ENCODE peak calls at places on chromosome 18, in five cellular contexts. One of them, this sample, is unnamed.
A peak's percentile ranks its signal among the peaks of the same experiment; 100 is the strongest.

GRCh38 chr18:3041857-3042256 is 28.9 kb upstream of the LPIN2 start:
- DNase-seq in astrocyte: no peak
- DNase-seq in AG10803: no peak
- DNase-seq in MM.1S: no peak
- DNase-seq in tibial nerve: no peak
- DNase-seq in this sample: no peak

GRCh38 chr18:14122099-14122498 is 10.1 kb downstream of the ZNF519 start:
- DNase-seq in tibial nerve: no peak
- DNase-seq in AG10803: no peak
- DNase-seq in MM.1S: no peak
- DNase-seq in astrocyte: no peak
- DNase-seq in this sample: no peak

GRCh38 chr18:44054514-44054913 is 626.2 kb upstream of the SETBP1 start:
- DNase-seq in MM.1S: no peak
- DNase-seq in astrocyte: no peak
- DNase-seq in tibial nerve: no peak
- DNase-seq in AG10803: no peak
- DNase-seq in this sample: no peak

GRCh38 chr18:2414235-2414634 is 157.1 kb downstream of the METTL4 start:
- DNase-seq in tibial nerve: no peak
- DNase-seq in MM.1S: no peak
- DNase-seq in AG10803: no peak
- DNase-seq in astrocyte: no peak
- DNase-seq in this sample: no peak

GRCh38 chr18:43869451-43870008 is 592.2 kb upstream of the SYT4 start:
- DNase-seq in MM.1S: no peak
- DNase-seq in tibial nerve: no peak
- DNase-seq in AG10803: peak; percentile 37
- DNase-seq in astrocyte: peak; percentile 94
- DNase-seq in this sample: no peak

GRCh38 chr18:61333271-61333745 is at the start of gene CDH20:
- DNase-seq in MM.1S: no peak
- DNase-seq in tibial nerve: no peak
- DNase-seq in AG10803: no peak
- DNase-seq in astrocyte: no peak
- DNase-seq in this sample: no peak

GRCh38 chr18:76480913-76481312 is 14.1 kb downstream of the ZNF516 start:
- DNase-seq in astrocyte: no peak
- DNase-seq in tibial nerve: no peak
- DNase-seq in AG10803: no peak
- DNase-seq in MM.1S: no peak
- DNase-seq in this sample: peak; percentile 47

GRCh38 chr18:57887984-57888383 is 84.9 kb upstream of the ATP8B1 start:
- DNase-seq in AG10803: no peak
- DNase-seq in tibial nerve: no peak
- DNase-seq in MM.1S: no peak
- DNase-seq in astrocyte: no peak
- DNase-seq in this sample: no peak

GRCh38 chr18:12862874-12863482 is 21.1 kb downstream of the PTPN2 start:
- DNase-seq in astrocyte: no peak
- DNase-seq in AG10803: no peak
- DNase-seq in MM.1S: no peak
- DNase-seq in tibial nerve: no peak
- DNase-seq in this sample: no peak

GRCh38 chr18:2847341-2848144 is 737 bp downstream of the EMILIN2 start:
- DNase-seq in AG10803: peak; percentile 51
- DNase-seq in MM.1S: no peak
- DNase-seq in tibial nerve: no peak
- DNase-seq in astrocyte: no peak
- DNase-seq in this sample: no peak

GRCh38 chr18:22057908-22058527 is 111.4 kb upstream of the GATA6 start:
- DNase-seq in tibial nerve: no peak
- DNase-seq in astrocyte: peak; percentile 4
- DNase-seq in MM.1S: no peak
- DNase-seq in AG10803: no peak
- DNase-seq in this sample: no peak

GRCh38 chr18:13868501-13869271 is 44.7 kb downstream of the MC5R start:
- DNase-seq in tibial nerve: no peak
- DNase-seq in astrocyte: no peak
- DNase-seq in AG10803: no peak
- DNase-seq in MM.1S: no peak
- DNase-seq in this sample: no peak

GRCh38 chr18:61194726-61195125 is 138.5 kb upstream of the CDH20 start:
- DNase-seq in tibial nerve: no peak
- DNase-seq in MM.1S: no peak
- DNase-seq in AG10803: no peak
- DNase-seq in astrocyte: no peak
- DNase-seq in this sample: no peak

GRCh38 chr18:70491734-70492348 is 203.0 kb downstream of the SOCS6 start:
- DNase-seq in AG10803: peak; percentile 39
- DNase-seq in astrocyte: peak; percentile 6
- DNase-seq in tibial nerve: peak; percentile 21
- DNase-seq in MM.1S: peak; percentile 72
- DNase-seq in this sample: no peak

GRCh38 chr18:80171190-80171872 is 62.3 kb downstream of the ADNP2 start:
- DNase-seq in MM.1S: no peak
- DNase-seq in tibial nerve: peak; percentile 44
- DNase-seq in astrocyte: peak; percentile 83
- DNase-seq in AG10803: peak; percentile 68
- DNase-seq in this sample: no peak

GRCh38 chr18:31105733-31106132 is 3.5 kb upstream of the DSC2 start:
- DNase-seq in astrocyte: no peak
- DNase-seq in tibial nerve: no peak
- DNase-seq in AG10803: no peak
- DNase-seq in MM.1S: no peak
- DNase-seq in this sample: no peak

GRCh38 chr18:69490813-69491212 is 90.1 kb downstream of the DOK6 start:
- DNase-seq in astrocyte: peak; percentile 74
- DNase-seq in AG10803: peak; percentile 58
- DNase-seq in tibial nerve: no peak
- DNase-seq in MM.1S: no peak
- DNase-seq in this sample: no peak

DNA sequence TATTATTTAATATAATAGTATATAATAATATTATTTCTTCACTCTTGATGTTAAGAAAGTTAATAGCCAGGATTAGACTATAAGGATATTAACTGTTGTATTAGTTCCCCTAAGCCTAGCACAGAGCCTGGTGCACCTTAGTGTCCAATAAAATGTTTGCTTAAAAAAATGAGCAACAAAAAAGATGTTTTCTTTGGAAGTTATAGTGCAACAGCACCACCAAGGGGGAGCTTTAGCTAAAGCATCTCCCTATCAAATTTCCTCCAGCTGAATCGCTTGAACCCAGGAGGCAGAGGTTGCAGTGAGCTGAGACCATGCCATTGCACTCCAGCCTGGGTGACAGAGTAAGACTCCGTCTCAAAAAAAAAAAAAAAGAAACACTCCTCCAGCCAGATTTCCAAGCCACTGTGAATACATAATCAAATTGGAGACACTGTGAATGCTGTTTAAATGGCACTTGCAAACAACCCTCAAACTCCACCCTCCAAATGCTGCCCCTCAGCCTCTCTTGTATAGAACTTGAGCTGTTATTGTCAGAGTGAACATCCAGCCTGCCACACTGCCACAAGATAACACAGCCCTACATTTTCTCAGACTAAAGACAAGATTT is 221.9 kb downstream of the DYM start:
- DNase-seq in astrocyte: no peak
- DNase-seq in MM.1S: peak; percentile 27
- DNase-seq in tibial nerve: no peak
- DNase-seq in AG10803: peak; percentile 30
- DNase-seq in this sample: no peak
- TF ChIP-seq CTCF in astrocyte: peak; percentile 56
- TF ChIP-seq CTCF in MM.1S: peak; percentile 41
- TF ChIP-seq CTCF in tibial nerve: peak; percentile 12
- TF ChIP-seq CTCF in AG10803: peak; percentile 61
- TF ChIP-seq CTCF in this sample: peak; percentile 22

GRCh38 chr18:23504720-23505119 is 1.4 kb downstream of the RMC1 start:
- DNase-seq in tibial nerve: no peak
- DNase-seq in astrocyte: no peak
- DNase-seq in MM.1S: peak; percentile 21
- DNase-seq in AG10803: no peak
- DNase-seq in this sample: no peak
- H3K4me3 ChIP-seq in tibial nerve: peak overlapping the region; percentile 71
- H3K4me3 ChIP-seq in astrocyte: peak overlapping the region; percentile 84
- H3K4me3 ChIP-seq in MM.1S: peak overlapping the region; percentile 98
- H3K4me3 ChIP-seq in AG10803: peak overlapping the region; percentile 77
- H3K4me3 ChIP-seq in this sample: peak overlapping the region; percentile 89

GRCh38 chr18:35185771-35186170 is 55.1 kb upstream of the ZNF397 start:
- DNase-seq in tibial nerve: no peak
- DNase-seq in MM.1S: no peak
- DNase-seq in astrocyte: no peak
- DNase-seq in AG10803: peak; percentile 12
- DNase-seq in this sample: no peak
- TF ChIP-seq CTCF in tibial nerve: no peak
- TF ChIP-seq CTCF in MM.1S: no peak
- TF ChIP-seq CTCF in astrocyte: no peak
- TF ChIP-seq CTCF in AG10803: no peak
- TF ChIP-seq CTCF in this sample: no peak

DNA sequence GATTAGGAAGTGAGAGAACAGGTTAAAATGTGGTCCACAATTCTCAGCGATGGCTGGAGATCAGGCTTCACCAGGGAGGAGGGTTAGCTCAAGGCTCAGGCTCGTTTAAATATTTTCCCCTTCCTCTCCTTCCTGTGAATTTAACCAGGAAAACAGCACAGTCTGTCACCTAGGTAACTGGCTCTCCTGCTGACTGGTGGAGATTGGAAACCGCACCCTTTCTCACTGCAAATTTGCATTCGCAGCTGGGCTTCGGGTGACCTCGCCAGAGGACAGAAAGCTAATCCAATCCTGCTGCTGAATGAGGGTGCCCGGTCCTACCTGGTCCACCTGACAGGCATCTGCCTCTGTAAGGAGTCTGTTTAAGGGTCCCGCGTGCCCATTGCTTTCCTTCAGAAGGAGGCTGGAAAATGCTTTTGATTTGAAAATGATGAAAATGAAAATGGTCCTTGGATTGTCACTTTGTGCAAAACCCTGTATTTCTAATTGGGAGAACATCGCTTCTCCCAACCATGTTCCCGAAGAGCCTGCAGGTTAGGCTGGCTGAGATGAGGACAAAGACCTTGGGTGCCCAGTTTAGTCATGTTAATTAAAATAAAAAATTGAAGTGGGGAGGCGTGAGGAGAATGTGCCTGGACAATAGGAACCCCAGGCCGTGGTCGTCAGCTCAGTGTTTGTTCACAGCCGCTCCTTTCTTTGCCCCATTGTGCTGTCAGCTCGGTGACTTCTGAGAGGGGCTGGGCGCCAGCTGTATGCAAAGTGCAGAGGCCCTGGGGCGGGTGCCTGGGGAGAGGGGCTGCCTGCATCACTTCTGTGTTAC is 43.4 kb upstream of the MTCL1 start:
- DNase-seq in MM.1S: peak; percentile 44
- DNase-seq in AG10803: peak; percentile 55
- DNase-seq in astrocyte: peak; percentile 67
- DNase-seq in tibial nerve: no peak
- DNase-seq in this sample: no peak
- H3K4me3 ChIP-seq in MM.1S: peak overlapping the region; percentile 44
- H3K4me3 ChIP-seq in AG10803: no peak overlapping the region
- H3K4me3 ChIP-seq in astrocyte: no peak overlapping the region
- H3K4me3 ChIP-seq in tibial nerve: no peak overlapping the region
- H3K4me3 ChIP-seq in this sample: no peak overlapping the region

DNA sequence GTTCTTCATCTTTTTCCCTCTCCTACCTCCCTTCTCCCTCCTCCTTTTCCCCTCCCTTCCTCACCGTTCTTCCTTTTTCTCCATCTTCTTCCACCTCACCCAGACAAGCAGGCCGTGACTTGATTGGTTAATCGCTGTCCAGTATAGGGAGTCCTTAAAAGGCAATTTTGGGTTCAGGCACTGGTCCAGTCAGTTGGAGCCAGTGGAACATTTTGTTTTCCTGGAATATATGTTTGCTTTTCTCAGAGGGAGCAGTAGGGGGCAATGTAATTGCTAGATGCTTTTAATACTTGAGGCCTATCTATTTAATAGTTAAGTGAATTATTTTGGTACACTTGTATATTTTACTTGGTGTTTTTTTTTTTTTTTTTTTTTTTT is 15.0 kb downstream of the ELAC1 start:
- DNase-seq in AG10803: no peak
- DNase-seq in MM.1S: no peak
- DNase-seq in astrocyte: no peak
- DNase-seq in tibial nerve: no peak
- DNase-seq in this sample: no peak
- TF ChIP-seq CTCF in AG10803: no peak
- TF ChIP-seq CTCF in MM.1S: no peak
- TF ChIP-seq CTCF in astrocyte: no peak
- TF ChIP-seq CTCF in tibial nerve: no peak
- TF ChIP-seq CTCF in this sample: no peak

GRCh38 chr18:9612989-9613388 is 1.4 kb downstream of the PPP4R1 start:
- DNase-seq in tibial nerve: no peak
- DNase-seq in AG10803: no peak
- DNase-seq in astrocyte: no peak
- DNase-seq in MM.1S: no peak
- DNase-seq in this sample: no peak
- H3K4me3 ChIP-seq in tibial nerve: peak overlapping the region; percentile 68
- H3K4me3 ChIP-seq in AG10803: peak overlapping the region; percentile 82
- H3K4me3 ChIP-seq in astrocyte: peak overlapping the region; percentile 74
- H3K4me3 ChIP-seq in MM.1S: peak overlapping the region; percentile 87
- H3K4me3 ChIP-seq in this sample: peak overlapping the region; percentile 95

GRCh38 chr18:53911200-53911599 is 313.3 kb downstream of the MBD2 start:
- DNase-seq in tibial nerve: no peak
- DNase-seq in AG10803: no peak
- DNase-seq in astrocyte: no peak
- DNase-seq in MM.1S: no peak
- DNase-seq in this sample: no peak

GRCh38 chr18:53906681-53907080 is 317.8 kb downstream of the MBD2 start:
- DNase-seq in MM.1S: no peak
- DNase-seq in astrocyte: peak; percentile 66
- DNase-seq in AG10803: peak; percentile 36
- DNase-seq in tibial nerve: no peak
- DNase-seq in this sample: no peak

GRCh38 chr18:53909668-53910067 is 314.8 kb downstream of the MBD2 start:
- DNase-seq in AG10803: peak; percentile 50
- DNase-seq in tibial nerve: no peak
- DNase-seq in MM.1S: peak; percentile 21
- DNase-seq in astrocyte: no peak
- DNase-seq in this sample: no peak
- TF ChIP-seq CTCF in AG10803: peak; percentile 74
- TF ChIP-seq CTCF in tibial nerve: peak; percentile 18
- TF ChIP-seq CTCF in MM.1S: peak; percentile 70
- TF ChIP-seq CTCF in astrocyte: no peak
- TF ChIP-seq CTCF in this sample: no peak

DNA sequence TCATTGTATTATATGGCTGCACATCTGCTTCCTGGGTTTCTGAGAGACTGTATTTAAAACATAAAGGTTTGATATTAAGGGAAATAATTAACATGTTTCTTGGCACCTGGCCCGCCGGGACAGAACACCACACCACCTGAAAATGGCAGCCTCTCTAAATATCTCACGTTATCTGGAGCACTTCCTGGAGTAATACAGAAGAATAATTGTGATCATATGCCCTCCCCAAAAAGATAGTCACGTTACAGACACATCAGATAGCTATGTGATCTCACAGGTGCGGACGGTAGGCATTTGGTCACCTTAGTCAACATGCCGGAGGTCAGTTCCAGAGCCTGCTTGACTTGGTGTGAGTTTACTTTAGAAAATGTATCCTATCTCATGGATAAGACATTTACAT is 586.2 kb upstream of the SALL3 start:
- DNase-seq in AG10803: no peak
- DNase-seq in astrocyte: no peak
- DNase-seq in tibial nerve: no peak
- DNase-seq in MM.1S: no peak
- DNase-seq in this sample: no peak
- H3K4me3 ChIP-seq in AG10803: no peak overlapping the region
- H3K4me3 ChIP-seq in astrocyte: no peak overlapping the region
- H3K4me3 ChIP-seq in tibial nerve: no peak overlapping the region
- H3K4me3 ChIP-seq in MM.1S: no peak overlapping the region
- H3K4me3 ChIP-seq in this sample: no peak overlapping the region

This sample was measured in coronary artery.